ENCODE peak calls at places on chromosomes 13 and 19, in seven cellular contexts. One of them, this sample, is unnamed.

GRCh38 chr13:35092751-35093150 is 150.7 kb downstream of the NBEA start:
- DNase-seq in stimulated activated naive CD4-positive, alpha-beta T cell: no peak
- DNase-seq in left ventricle myocardium inferior: no peak
- DNase-seq in LoVo: no peak
- DNase-seq in activated T-cell treated with anti-CD3 and anti-CD28 coated beads for 24 hours: no peak
- DNase-seq in stimulated activated CD8-positive, alpha-beta memory T cell treated with anti-CD3 and anti-CD28 coated beads, Interleukin-12 subunit alpha, Interleukin-12 subunit beta, amount 100 ng/mL, for 1 hour: no peak
- DNase-seq in NCI-H146: no peak
- DNase-seq in this sample: no peak

GRCh38 chr13:110531671-110532083 is 29.8 kb downstream of the RAB20 start:
- DNase-seq in stimulated activated naive CD4-positive, alpha-beta T cell: no peak
- DNase-seq in left ventricle myocardium inferior: no peak
- DNase-seq in LoVo: no peak
- DNase-seq in activated T-cell treated with anti-CD3 and anti-CD28 coated beads for 24 hours: no peak
- DNase-seq in stimulated activated CD8-positive, alpha-beta memory T cell treated with anti-CD3 and anti-CD28 coated beads, Interleukin-12 subunit alpha, Interleukin-12 subunit beta, amount 100 ng/mL, for 1 hour: no peak
- DNase-seq in NCI-H146: no peak
- DNase-seq in this sample: no peak

GRCh38 chr13:110327036-110327790 is 20.1 kb downstream of the COL4A2 start:
- DNase-seq in stimulated activated naive CD4-positive, alpha-beta T cell: no peak
- DNase-seq in left ventricle myocardium inferior: no peak
- DNase-seq in LoVo: no peak
- DNase-seq in activated T-cell treated with anti-CD3 and anti-CD28 coated beads for 24 hours: no peak
- DNase-seq in stimulated activated CD8-positive, alpha-beta memory T cell treated with anti-CD3 and anti-CD28 coated beads, Interleukin-12 subunit alpha, Interleukin-12 subunit beta, amount 100 ng/mL, for 1 hour: no peak
- DNase-seq in NCI-H146: no peak
- DNase-seq in this sample: no peak

GRCh38 chr13:51397262-51397933 is 55.4 kb downstream of the INTS6 start:
- DNase-seq in stimulated activated naive CD4-positive, alpha-beta T cell: no peak
- DNase-seq in left ventricle myocardium inferior: no peak
- DNase-seq in LoVo: no peak
- DNase-seq in activated T-cell treated with anti-CD3 and anti-CD28 coated beads for 24 hours: no peak
- DNase-seq in stimulated activated CD8-positive, alpha-beta memory T cell treated with anti-CD3 and anti-CD28 coated beads, Interleukin-12 subunit alpha, Interleukin-12 subunit beta, amount 100 ng/mL, for 1 hour: no peak
- DNase-seq in NCI-H146: no peak
- DNase-seq in this sample: no peak

GRCh38 chr19:56476671-56477428 is at the start of gene ZNF667:
- DNase-seq in stimulated activated naive CD4-positive, alpha-beta T cell: peak; percentile 56
- DNase-seq in left ventricle myocardium inferior: peak; percentile 18
- DNase-seq in LoVo: no peak
- DNase-seq in activated T-cell treated with anti-CD3 and anti-CD28 coated beads for 24 hours: peak; percentile 9
- DNase-seq in stimulated activated CD8-positive, alpha-beta memory T cell treated with anti-CD3 and anti-CD28 coated beads, Interleukin-12 subunit alpha, Interleukin-12 subunit beta, amount 100 ng/mL, for 1 hour: peak; percentile 5
- DNase-seq in NCI-H146: no peak
- DNase-seq in this sample: no peak

GRCh38 chr19:11480927-11481776 is at the start of gene ELAVL3:
- DNase-seq in stimulated activated naive CD4-positive, alpha-beta T cell: peak; percentile 39
- DNase-seq in left ventricle myocardium inferior: no peak
- DNase-seq in LoVo: no peak
- DNase-seq in activated T-cell treated with anti-CD3 and anti-CD28 coated beads for 24 hours: no peak
- DNase-seq in stimulated activated CD8-positive, alpha-beta memory T cell treated with anti-CD3 and anti-CD28 coated beads, Interleukin-12 subunit alpha, Interleukin-12 subunit beta, amount 100 ng/mL, for 1 hour: no peak
- DNase-seq in NCI-H146: peak; percentile 84
- DNase-seq in this sample: peak; percentile 21

GRCh38 chr13:41308241-41308640 is 2.8 kb upstream of the NAA16 start:
- DNase-seq in stimulated activated naive CD4-positive, alpha-beta T cell: no peak
- DNase-seq in left ventricle myocardium inferior: no peak
- DNase-seq in LoVo: no peak
- DNase-seq in activated T-cell treated with anti-CD3 and anti-CD28 coated beads for 24 hours: no peak
- DNase-seq in stimulated activated CD8-positive, alpha-beta memory T cell treated with anti-CD3 and anti-CD28 coated beads, Interleukin-12 subunit alpha, Interleukin-12 subunit beta, amount 100 ng/mL, for 1 hour: no peak
- DNase-seq in NCI-H146: no peak
- DNase-seq in this sample: no peak

GRCh38 chr13:46211521-46212351 is at the start of gene LRRC63:
- DNase-seq in stimulated activated naive CD4-positive, alpha-beta T cell: peak; percentile 76
- DNase-seq in left ventricle myocardium inferior: peak; percentile 81
- DNase-seq in LoVo: peak; percentile 34
- DNase-seq in activated T-cell treated with anti-CD3 and anti-CD28 coated beads for 24 hours: peak; percentile 73
- DNase-seq in stimulated activated CD8-positive, alpha-beta memory T cell treated with anti-CD3 and anti-CD28 coated beads, Interleukin-12 subunit alpha, Interleukin-12 subunit beta, amount 100 ng/mL, for 1 hour: peak; percentile 76
- DNase-seq in NCI-H146: no peak
- DNase-seq in this sample: peak; percentile 63

GRCh38 chr19:4583961-4584669 is 24.6 kb upstream of the SEMA6B start:
- DNase-seq in stimulated activated naive CD4-positive, alpha-beta T cell: peak; percentile 11
- DNase-seq in left ventricle myocardium inferior: no peak
- DNase-seq in LoVo: peak; percentile 49
- DNase-seq in activated T-cell treated with anti-CD3 and anti-CD28 coated beads for 24 hours: no peak
- DNase-seq in stimulated activated CD8-positive, alpha-beta memory T cell treated with anti-CD3 and anti-CD28 coated beads, Interleukin-12 subunit alpha, Interleukin-12 subunit beta, amount 100 ng/mL, for 1 hour: no peak
- DNase-seq in NCI-H146: no peak
- DNase-seq in this sample: no peak

GRCh38 chr19:29086182-29086581 is 126.8 kb downstream of the UQCRFS1 start:
- DNase-seq in stimulated activated naive CD4-positive, alpha-beta T cell: no peak
- DNase-seq in left ventricle myocardium inferior: no peak
- DNase-seq in LoVo: no peak
- DNase-seq in activated T-cell treated with anti-CD3 and anti-CD28 coated beads for 24 hours: no peak
- DNase-seq in stimulated activated CD8-positive, alpha-beta memory T cell treated with anti-CD3 and anti-CD28 coated beads, Interleukin-12 subunit alpha, Interleukin-12 subunit beta, amount 100 ng/mL, for 1 hour: no peak
- DNase-seq in NCI-H146: no peak
- DNase-seq in this sample: peak; percentile 40

GRCh38 chr19:32615569-32615968 is 34.6 kb downstream of the PDCD5 start:
- DNase-seq in stimulated activated naive CD4-positive, alpha-beta T cell: no peak
- DNase-seq in left ventricle myocardium inferior: no peak
- DNase-seq in LoVo: no peak
- DNase-seq in activated T-cell treated with anti-CD3 and anti-CD28 coated beads for 24 hours: no peak
- DNase-seq in stimulated activated CD8-positive, alpha-beta memory T cell treated with anti-CD3 and anti-CD28 coated beads, Interleukin-12 subunit alpha, Interleukin-12 subunit beta, amount 100 ng/mL, for 1 hour: no peak
- DNase-seq in NCI-H146: no peak
- DNase-seq in this sample: no peak

GRCh38 chr13:27712421-27712820 is 79.9 kb upstream of the GSX1 start:
- DNase-seq in stimulated activated naive CD4-positive, alpha-beta T cell: no peak
- DNase-seq in left ventricle myocardium inferior: no peak
- DNase-seq in LoVo: no peak
- DNase-seq in activated T-cell treated with anti-CD3 and anti-CD28 coated beads for 24 hours: no peak
- DNase-seq in stimulated activated CD8-positive, alpha-beta memory T cell treated with anti-CD3 and anti-CD28 coated beads, Interleukin-12 subunit alpha, Interleukin-12 subunit beta, amount 100 ng/mL, for 1 hour: no peak
- DNase-seq in NCI-H146: no peak
- DNase-seq in this sample: no peak

GRCh38 chr13:79831556-79831955 is 350.6 kb downstream of the NDFIP2 start:
- DNase-seq in stimulated activated naive CD4-positive, alpha-beta T cell: no peak
- DNase-seq in left ventricle myocardium inferior: no peak
- DNase-seq in LoVo: no peak
- DNase-seq in activated T-cell treated with anti-CD3 and anti-CD28 coated beads for 24 hours: no peak
- DNase-seq in stimulated activated CD8-positive, alpha-beta memory T cell treated with anti-CD3 and anti-CD28 coated beads, Interleukin-12 subunit alpha, Interleukin-12 subunit beta, amount 100 ng/mL, for 1 hour: no peak
- DNase-seq in NCI-H146: no peak
- DNase-seq in this sample: no peak

GRCh38 chr19:42965204-42965603 is 28.2 kb upstream of the PSG7 start:
- DNase-seq in stimulated activated naive CD4-positive, alpha-beta T cell: no peak
- DNase-seq in left ventricle myocardium inferior: no peak
- DNase-seq in LoVo: no peak
- DNase-seq in activated T-cell treated with anti-CD3 and anti-CD28 coated beads for 24 hours: no peak
- DNase-seq in stimulated activated CD8-positive, alpha-beta memory T cell treated with anti-CD3 and anti-CD28 coated beads, Interleukin-12 subunit alpha, Interleukin-12 subunit beta, amount 100 ng/mL, for 1 hour: no peak
- DNase-seq in NCI-H146: no peak
- DNase-seq in this sample: no peak

GRCh38 chr19:50465000-50465399 is 11.3 kb upstream of the EMC10 start:
- DNase-seq in stimulated activated naive CD4-positive, alpha-beta T cell: no peak
- DNase-seq in left ventricle myocardium inferior: no peak
- DNase-seq in LoVo: no peak
- DNase-seq in activated T-cell treated with anti-CD3 and anti-CD28 coated beads for 24 hours: no peak
- DNase-seq in stimulated activated CD8-positive, alpha-beta memory T cell treated with anti-CD3 and anti-CD28 coated beads, Interleukin-12 subunit alpha, Interleukin-12 subunit beta, amount 100 ng/mL, for 1 hour: no peak
- DNase-seq in NCI-H146: no peak
- DNase-seq in this sample: no peak

GRCh38 chr13:90427322-90428272 is 919.9 kb upstream of the MIR17HG start:
- DNase-seq in stimulated activated naive CD4-positive, alpha-beta T cell: no peak
- DNase-seq in left ventricle myocardium inferior: no peak
- DNase-seq in LoVo: no peak
- DNase-seq in activated T-cell treated with anti-CD3 and anti-CD28 coated beads for 24 hours: no peak
- DNase-seq in stimulated activated CD8-positive, alpha-beta memory T cell treated with anti-CD3 and anti-CD28 coated beads, Interleukin-12 subunit alpha, Interleukin-12 subunit beta, amount 100 ng/mL, for 1 hour: no peak
- DNase-seq in NCI-H146: peak; percentile 5
- DNase-seq in this sample: no peak

GRCh38 chr19:1259873-1260748 is 9.0 kb upstream of the CIRBP start:
- DNase-seq in stimulated activated naive CD4-positive, alpha-beta T cell: peak; percentile 65
- DNase-seq in left ventricle myocardium inferior: no peak
- DNase-seq in LoVo: no peak
- DNase-seq in activated T-cell treated with anti-CD3 and anti-CD28 coated beads for 24 hours: no peak
- DNase-seq in stimulated activated CD8-positive, alpha-beta memory T cell treated with anti-CD3 and anti-CD28 coated beads, Interleukin-12 subunit alpha, Interleukin-12 subunit beta, amount 100 ng/mL, for 1 hour: no peak
- DNase-seq in NCI-H146: no peak
- DNase-seq in this sample: no peak

This sample was measured in NCI-H774.